ENCODE peak calls at places on chromosome 18, in four cellular contexts. I is HEK293T, Z is H1, P is HepG2. V is an unnamed sample.

GRCh38 chr18:67783215-67783946 is 266.9 kb upstream of the DSEL start:
- DNase-seq in P (no peak), Z (no peak), I (no peak), V (no peak)

GRCh38 chr18:78758496-78758895 is 221.1 kb upstream of the SALL3 start:
- DNase-seq in Z (no peak), P (no peak), I (no peak), V (no peak)

GRCh38 chr18:62566199-62566598 is 43.4 kb downstream of the ZCCHC2 start:
- DNase-seq in I (no peak), Z (peak; percentile 5), P (peak; percentile 27), V (peak; percentile 23)

GRCh38 chr18:37660658-37661057 is 95.1 kb upstream of the CELF4 start:
- DNase-seq in P (no peak), Z (no peak), I (no peak), V (no peak)

GRCh38 chr18:77106331-77106730 is 26.3 kb downstream of the MBP start:
- DNase-seq in P (no peak), I (no peak), Z (no peak), V (no peak)

GRCh38 chr18:40949138-40949949 is 1005.7 kb upstream of the PIK3C3 start:
- DNase-seq in P (no peak), Z (no peak), I (no peak), V (no peak)

GRCh38 chr18:8448091-8448490 is 161.1 kb upstream of the RAB12 start:
- DNase-seq in Z (no peak), I (no peak), P (no peak), V (no peak)

GRCh38 chr18:59033361-59033760 is 106.3 kb upstream of the SEC11C start:
- DNase-seq in P (no peak), Z (no peak), I (no peak), V (no peak)

GRCh38 chr18:62537042-62537894 is 14.4 kb downstream of the ZCCHC2 start:
- DNase-seq in P (no peak), I (no peak), Z (no peak), V (no peak)

GRCh38 chr18:57223160-57223870 is 76.4 kb downstream of the BOD1L2 start:
- DNase-seq in I (no peak), Z (no peak), P (no peak), V (no peak)

GRCh38 chr18:22691988-22692710 is 241.0 kb upstream of the RBBP8 start:
- DNase-seq in P (no peak), Z (no peak), I (no peak), V (no peak)

GRCh38 chr18:57649536-57650495 is 28.2 kb upstream of the NARS1 start:
- DNase-seq in P (no peak), Z (no peak), I (no peak), V (no peak)

GRCh38 chr18:74630804-74631203 is 33.1 kb downstream of the ZNF407 start:
- DNase-seq in Z (no peak), I (no peak), P (no peak), V (no peak)

GRCh38 chr18:74632856-74633255 is 35.2 kb downstream of the ZNF407 start:
- DNase-seq in I (no peak), Z (no peak), P (no peak), V (no peak)

GRCh38 chr18:74632088-74632679 is 34.5 kb downstream of the ZNF407 start:
- DNase-seq in I (no peak), P (no peak), Z (no peak), V (no peak)

GRCh38 chr18:74633652-74634352 is 36.1 kb downstream of the ZNF407 start:
- DNase-seq in P (no peak), Z (no peak), I (no peak), V (no peak)

GRCh38 chr18:74631242-74632087 is 33.8 kb downstream of the ZNF407 start:
- DNase-seq in Z (no peak), P (no peak), I (no peak), V (no peak)
- TF ChIP-seq SUZ12 in Z (no peak), P (no peak), I (no peak), V (no peak)

DNA sequence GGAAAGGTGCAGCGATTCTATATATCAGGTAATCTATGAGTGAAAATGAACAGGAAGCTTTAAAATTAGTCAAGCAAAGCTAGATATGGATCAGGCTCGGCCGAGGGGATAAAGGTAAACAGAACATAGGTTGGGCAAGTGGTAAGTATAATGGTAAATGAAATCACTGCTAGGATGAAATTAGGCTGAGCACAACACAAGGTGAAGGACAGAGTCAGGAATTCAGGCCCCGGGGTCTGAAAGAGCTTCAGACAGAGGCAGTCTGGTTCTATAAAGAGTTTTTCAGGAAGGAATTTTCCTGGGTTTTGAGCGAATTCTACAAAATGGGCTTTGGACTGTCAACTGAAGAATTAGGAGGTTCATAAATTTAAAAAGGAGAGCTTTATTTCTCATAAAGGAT is 513.2 kb upstream of the CDH2 start:
- DNase-seq in Z (no peak), P (no peak), I (no peak), V (no peak)
- TF ChIP-seq SUZ12 in Z (no peak), P (no peak), I (no peak), V (no peak)

DNA sequence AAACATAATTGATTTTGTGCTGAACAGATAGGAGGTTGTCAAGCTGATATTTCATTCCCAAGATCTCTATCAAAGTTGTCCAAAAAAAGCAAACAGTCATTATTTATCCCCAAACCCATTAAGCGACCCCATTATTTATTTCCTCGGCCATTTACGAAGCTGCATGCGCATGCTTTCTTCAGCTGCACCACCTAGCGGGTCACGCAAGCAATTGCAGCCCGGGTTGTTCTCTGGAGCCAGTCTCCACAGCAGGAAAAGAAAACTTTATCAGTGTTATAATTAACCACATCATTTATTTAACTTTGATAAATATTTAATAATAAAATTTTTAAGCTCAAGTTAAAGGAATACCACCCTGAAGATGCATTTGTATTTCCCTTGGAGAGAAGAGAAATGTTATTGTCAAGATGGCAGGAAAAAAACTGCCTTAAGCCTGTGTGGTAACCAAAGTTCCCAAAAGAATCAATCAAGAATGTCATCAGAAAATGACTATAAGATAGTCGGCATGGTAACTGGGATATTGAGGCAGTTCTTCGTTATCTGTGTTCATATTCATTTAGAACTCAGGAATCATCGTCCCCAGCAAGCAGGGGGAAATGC is 304.7 kb downstream of the FBXO15 start:
- DNase-seq in Z (no peak), I (peak; percentile 34), P (peak; percentile 4), V (peak; percentile 23)
- TF ChIP-seq SUZ12 in Z (no peak), I (no peak), P (no peak), V (no peak)

GRCh38 chr18:23887493-23887892 is 127.1 kb upstream of the TTC39C start:
- DNase-seq in P (no peak), Z (no peak), I (no peak), V (no peak)
- TF ChIP-seq SUZ12 in P (no peak), Z (no peak), I (no peak), V (no peak)

DNA sequence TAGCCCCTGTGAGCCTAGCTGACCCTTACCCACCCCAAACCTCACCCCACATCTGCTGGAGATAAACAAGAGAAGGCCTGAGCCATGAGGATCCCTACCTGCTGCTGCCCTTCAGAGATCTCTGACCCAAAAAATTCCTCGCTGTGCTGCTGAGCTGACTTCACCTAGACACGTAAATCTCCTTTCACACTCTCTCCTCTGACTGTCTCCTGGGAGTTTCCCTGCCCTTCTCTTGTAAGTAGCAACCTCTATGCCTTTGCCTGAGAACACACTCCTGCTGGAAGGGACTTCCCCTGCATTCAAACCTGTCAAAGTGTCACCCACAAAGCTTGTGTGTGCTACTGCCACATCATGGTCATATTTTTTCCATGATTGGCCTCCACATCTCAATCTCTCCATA is 134.2 kb upstream of the NOL4 start:
- DNase-seq in Z (no peak), I (no peak), P (no peak), V (no peak)
- TF ChIP-seq SUZ12 in Z (no peak), I (no peak), P (no peak), V (no peak)

DNA sequence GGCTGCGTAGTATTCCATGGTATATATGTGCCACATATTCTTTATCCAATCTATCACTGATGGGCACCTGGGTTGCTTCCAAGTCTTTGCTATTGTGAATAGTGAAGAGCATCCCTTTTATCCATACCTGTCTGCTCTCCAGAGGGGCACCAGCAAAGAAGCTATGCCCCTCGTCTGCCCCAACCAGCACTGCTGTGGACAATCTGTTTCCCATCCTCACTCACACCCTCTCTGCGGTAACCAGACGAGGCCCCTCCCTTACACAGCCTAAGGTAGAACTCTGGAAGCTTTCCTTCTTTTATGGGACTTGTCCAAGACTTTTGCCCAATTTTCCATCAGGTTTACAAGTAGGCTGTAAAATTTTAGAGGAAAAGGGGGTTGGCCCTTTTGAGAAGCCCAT is 24.9 kb downstream of the TTR start:
- DNase-seq in Z (no peak), I (no peak), P (no peak), V (no peak)
- TF ChIP-seq SUZ12 in Z (no peak), I (no peak), P (no peak), V (no peak)

V was measured in NT2/D1.